ENCODE peak calls at places on chromosome 5, in seven cellular contexts. X is adrenal gland, O is right lobe of liver, U is K562, H is ovary, D is A549, K is uterus. Q is an unnamed sample.

GRCh38 chr5:107483196-107483595 is 187.5 kb downstream of the EFNA5 start:
- DNase-seq in X (no peak), O (no peak), U (no peak), H (no peak), D (no peak), K (no peak), Q (no peak)

GRCh38 chr5:100827481-100827889 is 75.6 kb downstream of the ST8SIA4 start:
- DNase-seq in X (no peak), O (no peak), U (no peak), H (no peak), D (no peak), K (no peak), Q (no peak)

GRCh38 chr5:107217721-107218130 is 453.0 kb downstream of the EFNA5 start:
- DNase-seq in X (no peak), O (no peak), U (no peak), H (no peak), D (no peak), K (no peak), Q (peak; percentile 16)

GRCh38 chr5:80181618-80182211 is 74.1 kb downstream of the SERINC5 start:
- DNase-seq in X (no peak), O (peak; percentile 85), U (peak; percentile 40), H (no peak), D (peak; percentile 15), K (peak; percentile 22), Q (peak; percentile 74)

GRCh38 chr5:89037090-89037489 is 154.1 kb upstream of the MEF2C start:
- DNase-seq in X (no peak), O (no peak), U (no peak), H (no peak), D (no peak), K (no peak), Q (no peak)

GRCh38 chr5:58891072-58891970 is 308.4 kb downstream of the RAB3C start:
- DNase-seq in X (peak; percentile 72), O (peak; percentile 53), U (peak; percentile 51), H (peak; percentile 83), D (peak; percentile 95), K (peak; percentile 78), Q (peak; percentile 68)

GRCh38 chr5:1288439-1289335 is 6.2 kb downstream of the TERT start:
- DNase-seq in X (no peak), O (peak; percentile 35), U (no peak), H (peak; percentile 13), D (no peak), K (no peak), Q (no peak)

GRCh38 chr5:10277773-10278630 is 27.9 kb downstream of the CCT5 start:
- DNase-seq in X (peak; percentile 7), O (no peak), U (no peak), H (no peak), D (no peak), K (no peak), Q (no peak)

GRCh38 chr5:168947212-168947868 is 353.6 kb downstream of the SLIT3 start:
- DNase-seq in X (peak; percentile 56), O (no peak), U (peak; percentile 49), H (peak; percentile 38), D (peak; percentile 60), K (peak; percentile 23), Q (peak; percentile 56)

GRCh38 chr5:3602713-3603502 is 7.3 kb downstream of the IRX1 start:
- DNase-seq in X (peak; percentile 27), O (no peak), U (peak; percentile 47), H (no peak), D (no peak), K (no peak), Q (peak; percentile 44)

GRCh38 chr5:475704-476101 is 32.7 kb downstream of the EXOC3 start:
- DNase-seq in X (no peak), O (no peak), U (no peak), H (no peak), D (no peak), K (no peak), Q (no peak)

GRCh38 chr5:98774192-98775046 is 956 bp downstream of the RGMB start:
- DNase-seq in X (peak; percentile 61), O (peak; percentile 68), U (peak; percentile 34), H (peak; percentile 72), D (peak; percentile 38), K (peak; percentile 53), Q (peak; percentile 74)

GRCh38 chr5:149725296-149725695 is 4.8 kb upstream of the PPARGC1B start:
- DNase-seq in X (no peak), O (no peak), U (no peak), H (no peak), D (no peak), K (no peak), Q (no peak)

GRCh38 chr5:96601811-96602244 is 60.3 kb upstream of the CAST start:
- DNase-seq in X (peak; percentile 72), O (peak; percentile 55), U (peak; percentile 66), H (no peak), D (peak; percentile 68), K (peak; percentile 20), Q (peak; percentile 66)

GRCh38 chr5:176810687-176811501 is 535 bp downstream of the UNC5A start:
- DNase-seq in X (no peak), O (no peak), U (no peak), H (no peak), D (no peak), K (no peak), Q (no peak)

GRCh38 chr5:119315516-119315949 is 40.3 kb upstream of the TNFAIP8 start:
- DNase-seq in X (no peak), O (no peak), U (peak; percentile 80), H (no peak), D (peak; percentile 67), K (no peak), Q (peak; percentile 37)

GRCh38 chr5:42547146-42547545 is 123.9 kb downstream of the GHR start:
- DNase-seq in X (no peak), O (no peak), U (no peak), H (no peak), D (no peak), K (no peak), Q (no peak)

GRCh38 chr5:39714036-39714698 is 289.4 kb upstream of the DAB2 start:
- DNase-seq in X (peak; percentile 33), O (peak; percentile 47), U (peak; percentile 64), H (no peak), D (peak; percentile 27), K (no peak), Q (peak; percentile 81)

GRCh38 chr5:175772747-175773533 is 98.4 kb upstream of the CPLX2 start:
- DNase-seq in X (no peak), O (no peak), U (no peak), H (no peak), D (no peak), K (no peak), Q (no peak)

GRCh38 chr5:178899289-178899688 is 3.6 kb downstream of the ZFP2 start:
- DNase-seq in X (no peak), O (no peak), U (no peak), H (no peak), D (no peak), K (no peak), Q (no peak)

DNA sequence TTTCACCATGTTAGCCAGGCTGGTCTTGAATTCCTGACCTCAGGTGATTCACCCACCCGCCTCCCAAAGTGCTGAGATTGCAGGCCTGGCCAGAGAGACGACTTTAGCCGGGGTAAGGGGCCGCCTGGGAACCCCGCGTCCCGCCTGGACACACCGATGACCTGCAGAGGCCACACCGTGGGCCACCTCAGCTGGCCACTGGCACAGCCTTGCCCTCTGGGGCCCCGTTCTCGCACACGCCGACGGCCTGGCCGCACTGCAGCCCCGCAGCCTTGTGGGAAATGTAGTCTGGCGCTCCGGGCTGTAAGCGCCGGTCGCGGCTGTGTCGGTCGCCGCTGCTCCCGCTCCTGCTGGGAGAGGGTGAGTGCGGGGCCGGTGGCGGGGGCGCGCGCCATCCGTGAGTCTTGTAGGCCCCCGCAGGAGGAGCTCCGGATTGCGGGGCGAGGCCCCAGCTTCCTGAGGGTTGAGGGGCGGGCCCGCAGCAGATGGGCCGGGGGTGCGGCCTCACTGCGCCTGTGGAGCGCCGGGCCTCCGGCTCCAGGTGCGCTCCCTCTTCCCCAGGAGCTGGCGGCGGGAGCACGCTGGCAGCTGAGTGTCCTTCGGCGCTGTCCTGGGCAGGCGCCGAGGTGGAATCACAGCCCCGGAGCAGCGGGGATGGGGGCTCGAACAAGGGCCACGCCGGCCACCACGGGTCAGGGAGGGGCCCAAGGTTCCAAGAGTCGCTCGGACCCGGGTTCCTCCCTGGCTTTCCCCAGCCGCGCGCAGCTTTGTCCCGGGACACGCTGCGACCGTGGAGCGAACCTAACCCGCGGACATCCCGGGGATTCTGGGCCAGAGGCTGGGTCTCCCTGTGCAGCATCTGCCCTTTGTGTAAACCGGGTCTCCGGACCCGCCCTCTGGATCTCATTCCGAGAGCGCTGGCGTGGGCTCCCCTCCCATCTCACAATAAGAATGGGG is at the start of gene ZFP2:
- DNase-seq in X (peak; percentile 62), O (peak; percentile 80), U (no peak), H (peak; percentile 75), D (peak; percentile 18), K (peak; percentile 54), Q (peak; percentile 78)
- TF ChIP-seq POLR2A in X (peak; percentile 34), O (no peak), U (no peak), H (no peak), D (peak; percentile 28), K (peak; percentile 12), Q (peak; percentile 68)

GRCh38 chr5:159439002-159439401 is 108.7 kb upstream of the IL12B start:
- DNase-seq in X (no peak), O (no peak), U (no peak), H (no peak), D (no peak), K (no peak), Q (no peak)
- H3K27ac ChIP-seq in X (no peak overlapping the region), O (no peak overlapping the region), U (no peak overlapping the region), H (no peak overlapping the region), D (no peak overlapping the region), K (no peak overlapping the region), Q (no peak overlapping the region)

DNA sequence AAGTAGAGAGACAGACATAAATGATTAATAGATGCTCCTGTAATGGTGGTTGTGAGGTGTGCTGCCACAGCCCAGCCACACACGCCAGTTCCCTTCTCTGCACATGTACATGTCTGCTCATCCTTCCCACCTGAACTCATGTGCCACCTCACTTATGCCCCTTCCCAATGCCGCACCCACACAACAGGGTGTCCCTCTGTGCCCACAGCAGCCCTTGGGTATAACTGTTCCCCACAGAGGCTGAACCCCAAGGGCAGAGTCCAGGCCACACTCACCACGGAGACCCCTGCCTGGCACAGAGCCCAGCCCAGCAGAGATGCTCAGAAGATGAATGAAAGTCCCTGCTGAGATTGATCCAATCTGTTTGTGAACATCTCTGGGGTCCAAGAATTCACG is 29.7 kb downstream of the IRF1 start:
- DNase-seq in X (no peak), O (no peak), U (no peak), H (peak; percentile 25), D (no peak), K (no peak), Q (no peak)
- TF ChIP-seq POLR2A in X (no peak), O (no peak), U (no peak), H (no peak), D (no peak), K (no peak), Q (no peak)

GRCh38 chr5:134511796-134512660 is 13.4 kb upstream of the JADE2 start:
- DNase-seq in X (peak; percentile 84), O (peak; percentile 93), U (peak; percentile 72), H (peak; percentile 88), D (no peak), K (peak; percentile 81), Q (peak; percentile 83)

GRCh38 chr5:134510970-134511795 is 14.3 kb upstream of the JADE2 start:
- DNase-seq in X (no peak), O (no peak), U (peak; percentile 46), H (no peak), D (no peak), K (no peak), Q (peak; percentile 61)

GRCh38 chr5:134507495-134507894 is 18.0 kb upstream of the JADE2 start:
- DNase-seq in X (no peak), O (no peak), U (no peak), H (peak; percentile 17), D (no peak), K (no peak), Q (no peak)

GRCh38 chr5:134508521-134509195 is 16.8 kb upstream of the JADE2 start:
- DNase-seq in X (no peak), O (no peak), U (no peak), H (peak; percentile 23), D (no peak), K (no peak), Q (peak; percentile 1)

GRCh38 chr5:134509308-134510040 is 16.0 kb upstream of the JADE2 start:
- DNase-seq in X (peak; percentile 85), O (no peak), U (no peak), H (no peak), D (no peak), K (no peak), Q (peak; percentile 66)
- H3K27ac ChIP-seq in X (peak overlapping the region; percentile 88), O (no peak overlapping the region), U (no peak overlapping the region), H (no peak overlapping the region), D (peak overlapping the region; percentile 93), K (no peak overlapping the region), Q (peak overlapping the region; percentile 87)

Q was measured in body of pancreas.